ENCODE peak calls at places on chromosomes 12 and 14, in seven cellular contexts. J, X, P, D, I, F and C are unnamed samples. For H3K27me3, the result is how much of the 10 kb centered on the place peaks cover.

GRCh38 chr12:31647106-31647505 is 12.4 kb upstream of the ETFBKMT start:
- DNase-seq in J (no peak), F (no peak), P (peak), D (no peak), I (no peak), X (no peak), C (no peak)

GRCh38 chr12:125272252-125272980 is 207.2 kb downstream of the AACS start:
- DNase-seq in D (no peak), F (no peak), I (no peak), J (no peak), X (no peak), P (no peak), C (no peak)

GRCh38 chr14:80768646-80769045 is 172.9 kb downstream of the CEP128 start:
- DNase-seq in I (no peak), P (peak), D (no peak), J (no peak), X (no peak), F (no peak), C (no peak)

GRCh38 chr12:126547905-126548304 is 1482.7 kb downstream of the AACS start:
- DNase-seq in I (no peak), P (no peak), F (no peak), D (no peak), J (no peak), X (no peak), C (no peak)

GRCh38 chr12:76368230-76368629 is 20.0 kb upstream of the BBS10 start:
- DNase-seq in F (no peak), I (no peak), P (no peak), J (no peak), X (no peak), D (no peak), C (no peak)

GRCh38 chr12:80632835-80633234 is 74.6 kb upstream of the MYF6 start:
- DNase-seq in X (no peak), F (no peak), D (no peak), J (no peak), I (no peak), P (peak), C (no peak)

GRCh38 chr14:32720927-32721326 is 217.8 kb upstream of the NPAS3 start:
- DNase-seq in F (no peak), X (no peak), I (no peak), P (peak), J (no peak), D (no peak), C (no peak)

GRCh38 chr14:92586001-92586947 is 72.7 kb downstream of the RIN3 start:
- DNase-seq in J (no peak), P (peak), I (peak), F (no peak), X (peak), D (no peak), C (peak)

GRCh38 chr12:126493366-126494108 is 1428.3 kb downstream of the AACS start:
- DNase-seq in X (no peak), F (no peak), D (no peak), J (peak), I (no peak), P (no peak), C (no peak)

GRCh38 chr12:130457215-130457614 is 119.5 kb downstream of the PIWIL1 start:
- DNase-seq in F (no peak), J (no peak), X (no peak), I (no peak), P (no peak), D (no peak), C (no peak)

GRCh38 chr14:63100597-63100996 is 55.3 kb upstream of the KCNH5 start:
- DNase-seq in P (no peak), X (no peak), I (no peak), J (no peak), D (no peak), F (no peak), C (no peak)

GRCh38 chr14:54565236-54566151 is 1.4 kb upstream of the SAMD4A start:
- DNase-seq in P (peak), J (peak), I (peak), F (peak), X (peak), D (peak), C (peak)

GRCh38 chr14:102015045-102015685 is 50.8 kb downstream of the DYNC1H1 start:
- DNase-seq in I (no peak), D (no peak), P (no peak), X (no peak), J (no peak), F (no peak), C (no peak)

GRCh38 chr12:50313256-50313931 is 30.1 kb upstream of the LIMA1 start:
- DNase-seq in P (peak), X (no peak), I (no peak), J (no peak), F (no peak), D (no peak), C (no peak)

GRCh38 chr14:49982522-49982951 is 89.7 kb downstream of the ARF6 start:
- DNase-seq in I (no peak), P (no peak), F (no peak), J (no peak), D (no peak), X (peak), C (peak)

GRCh38 chr14:91392623-91393303 is 24.9 kb downstream of the CCDC88C start:
- DNase-seq in J (no peak), P (no peak), X (no peak), I (no peak), F (peak), D (no peak), C (no peak)
- H3K27ac ChIP-seq in J (peak), P (no peak), X (peak), I (peak), F (peak), D (no peak), C (no peak)

GRCh38 chr14:70022771-70023445 is 143.7 kb downstream of the SMOC1 start:
- DNase-seq in X (no peak), I (no peak), J (no peak), F (no peak), P (peak), D (no peak), C (no peak)
- H3K27me3 ChIP-seq in X (under half), I (under half), J (under half), F (under half), P (under half), D (under half), C (under half)

GRCh38 chr12:47813491-47814196 is 6.1 kb downstream of the HDAC7 start:
- DNase-seq in F (no peak), P (no peak), J (no peak), I (no peak), D (no peak), X (no peak), C (no peak)
- H3K4me3 ChIP-seq in F (peak), P (peak), J (no peak), I (peak), D (peak), X (peak), C (peak)

GRCh38 chr12:48788522-48788851 is 402 bp downstream of the ADCY6 start:
- DNase-seq in I (no peak), F (no peak), D (no peak), X (no peak), P (no peak), J (no peak), C (no peak)
- H3K27ac ChIP-seq in I (no peak), F (peak), D (peak), X (no peak), P (no peak), J (peak), C (no peak)

DNA sequence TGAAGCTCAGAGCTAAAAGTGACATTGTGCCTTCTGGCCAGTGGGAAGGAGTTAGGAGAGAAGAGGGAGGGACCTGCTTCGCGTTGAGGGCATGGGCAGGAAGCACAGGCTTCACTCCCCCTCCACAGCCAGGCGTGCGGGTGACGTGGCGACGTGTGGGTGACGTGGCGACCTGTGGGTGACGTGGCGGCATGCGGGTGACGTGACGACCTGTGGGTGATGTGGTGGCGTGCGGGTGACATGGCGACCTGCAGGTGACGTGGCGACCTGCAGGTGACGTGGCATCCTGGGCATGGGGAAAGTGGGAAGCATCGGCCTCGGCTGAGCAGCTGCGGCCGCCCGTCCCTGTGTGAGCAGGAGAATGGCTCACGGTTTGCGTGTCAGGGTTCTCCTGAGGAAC is 8.2 kb upstream of the GALNT9 start:
- DNase-seq in P (no peak), X (no peak), D (no peak), J (no peak), I (no peak), F (no peak), C (no peak)
- H3K27me3 ChIP-seq in P (under half), X (under half), D (under half), J (under half), I (under half), F (under half), C (under half)

DNA sequence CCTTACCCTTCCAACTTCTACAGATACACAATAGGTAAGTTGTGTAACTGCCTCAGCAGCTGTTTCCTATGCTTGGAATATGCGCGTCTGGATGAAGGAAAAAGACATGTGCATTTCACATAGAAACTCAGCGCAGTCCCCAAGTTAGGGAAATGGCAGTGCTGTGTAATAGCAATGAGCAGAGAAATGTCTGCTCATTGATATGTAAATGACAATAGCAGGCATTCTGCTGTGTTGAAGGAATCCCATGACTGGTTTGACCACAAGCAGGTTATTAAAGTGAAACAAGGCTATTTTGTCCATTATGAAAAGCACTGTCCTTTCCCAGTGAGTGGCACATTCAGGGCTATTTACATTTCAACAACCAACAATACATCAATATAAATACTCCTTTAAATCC is 106.6 kb downstream of the BTG1 start:
- DNase-seq in P (no peak), F (no peak), X (no peak), J (no peak), D (no peak), I (no peak), C (no peak)
- H3K4me3 ChIP-seq in P (no peak), F (no peak), X (no peak), J (no peak), D (no peak), I (no peak), C (no peak)